ENCODE peak calls at places on chromosome 9, in five cellular contexts. L, Y, H, G and C are unnamed samples.

GRCh38 chr9:21455320-21455719 is 15.1 kb downstream of the IFNA1 start:
- DNase-seq in L (no peak), Y (no peak), H (peak), G (no peak), C (no peak)

GRCh38 chr9:112037281-112038016 is 137.6 kb downstream of the SUSD1 start:
- DNase-seq in L (no peak), Y (no peak), H (no peak), G (no peak), C (no peak)

GRCh38 chr9:16422114-16422513 is 448.4 kb downstream of the BNC2 start:
- DNase-seq in L (no peak), Y (no peak), H (no peak), G (no peak), C (no peak)

GRCh38 chr9:15268317-15268716 is 38.7 kb downstream of the TTC39B start:
- DNase-seq in L (no peak), Y (no peak), H (no peak), G (no peak), C (no peak)

GRCh38 chr9:109019420-109019819 is 6.1 kb upstream of the CTNNAL1 start:
- DNase-seq in L (no peak), Y (no peak), H (no peak), G (no peak), C (no peak)

GRCh38 chr9:109971226-109971625 is 191.2 kb downstream of the PALM2AKAP2 start:
- DNase-seq in L (no peak), Y (peak), H (no peak), G (no peak), C (no peak)

GRCh38 chr9:102087141-102087540 is 348.7 kb upstream of the GRIN3A start:
- DNase-seq in L (no peak), Y (no peak), H (no peak), G (no peak), C (no peak)

GRCh38 chr9:115211413-115212204 is 93.7 kb upstream of the TNC start:
- DNase-seq in L (no peak), Y (no peak), H (no peak), G (no peak), C (no peak)

GRCh38 chr9:36163049-36163839 is 5.9 kb upstream of the CCIN start:
- DNase-seq in L (peak), Y (peak), H (no peak), G (peak), C (peak)

GRCh38 chr9:37947431-37947830 is 43.5 kb upstream of the SLC25A51 start:
- DNase-seq in L (no peak), Y (no peak), H (no peak), G (no peak), C (no peak)

GRCh38 chr9:125699870-125700269 is 7.1 kb downstream of the MAPKAP1 start:
- DNase-seq in L (no peak), Y (no peak), H (no peak), G (no peak), C (no peak)

GRCh38 chr9:133664173-133664572 is 28.0 kb downstream of the DBH start:
- DNase-seq in L (no peak), Y (no peak), H (no peak), G (no peak), C (no peak)

GRCh38 chr9:91884746-91885687 is 65.0 kb downstream of the ROR2 start:
- DNase-seq in L (no peak), Y (peak), H (no peak), G (no peak), C (no peak)

GRCh38 chr9:133967024-133967741 is 24.9 kb downstream of the VAV2 start:
- DNase-seq in L (no peak), Y (peak), H (no peak), G (no peak), C (no peak)

GRCh38 chr9:98807811-98808195 is 333 bp downstream of the GALNT12 start:
- DNase-seq in L (no peak), Y (no peak), H (no peak), G (no peak), C (no peak)

GRCh38 chr9:124215551-124215910 is 42.2 kb upstream of the NEK6 start:
- DNase-seq in L (no peak), Y (no peak), H (no peak), G (no peak), C (no peak)

GRCh38 chr9:123361086-123361730 is 5.2 kb downstream of the CRB2 start:
- DNase-seq in L (no peak), Y (no peak), H (no peak), G (no peak), C (no peak)

GRCh38 chr9:32703635-32704034 is 68.2 kb upstream of the TAF1L start:
- DNase-seq in L (no peak), Y (no peak), H (no peak), G (no peak), C (no peak)

GRCh38 chr9:130835441-130836298 is 616 bp downstream of the ABL1 start:
- DNase-seq in L (no peak), Y (peak), H (peak), G (peak), C (no peak)

GRCh38 chr9:78196258-78196657 is 39.6 kb upstream of the CEP78 start:
- DNase-seq in L (no peak), Y (no peak), H (no peak), G (no peak), C (no peak)

GRCh38 chr9:124125590-124126047 is 114.1 kb downstream of the LHX2 start:
- DNase-seq in L (no peak), Y (no peak), H (no peak), G (no peak), C (no peak)

GRCh38 chr9:130868230-130868629 is 28.4 kb downstream of the QRFP start:
- DNase-seq in L (no peak), Y (no peak), H (no peak), G (no peak), C (no peak)

GRCh38 chr9:70789086-70789485 is 332.3 kb downstream of the TRPM3 start:
- DNase-seq in L (no peak), Y (no peak), H (no peak), G (no peak), C (no peak)

GRCh38 chr9:130155647-130156046 is 16.6 kb upstream of the NCS1 start:
- DNase-seq in L (no peak), Y (no peak), H (no peak), G (no peak), C (no peak)

GRCh38 chr9:36748322-36748899 is 175.7 kb downstream of the MELK start:
- DNase-seq in L (no peak), Y (peak), H (no peak), G (peak), C (no peak)

GRCh38 chr9:81999806-82000205 is 11.2 kb downstream of the SPATA31D1 start:
- DNase-seq in L (no peak), Y (no peak), H (no peak), G (no peak), C (no peak)

GRCh38 chr9:128637656-128638055 is 19.0 kb downstream of the DYNC2I2 start:
- DNase-seq in L (no peak), Y (no peak), H (no peak), G (no peak), C (no peak)

GRCh38 chr9:122228906-122229837 is at the start of gene LHX6:
- DNase-seq in L (no peak), Y (no peak), H (peak), G (peak), C (no peak)

GRCh38 chr9:115285806-115286205 is 167.8 kb upstream of the TNC start:
- DNase-seq in L (no peak), Y (no peak), H (no peak), G (no peak), C (no peak)

GRCh38 chr9:106420511-106420944 is 442.4 kb upstream of the ZNF462 start:
- DNase-seq in L (no peak), Y (peak), H (no peak), G (no peak), C (no peak)

GRCh38 chr9:126474786-126475485 is 138.8 kb upstream of the LMX1B start:
- DNase-seq in L (no peak), Y (no peak), H (no peak), G (no peak), C (no peak)

GRCh38 chr9:109953813-109954489 is 174.0 kb downstream of the PALM2AKAP2 start:
- DNase-seq in L (no peak), Y (no peak), H (no peak), G (no peak), C (no peak)

GRCh38 chr9:116087246-116087645 is 66.3 kb upstream of the PAPPA start:
- DNase-seq in L (no peak), Y (peak), H (no peak), G (peak), C (no peak)

GRCh38 chr9:40907657-40908624 is 220.5 kb downstream of the FOXD4L6 start:
- DNase-seq in L (no peak), Y (no peak), H (no peak), G (no peak), C (no peak)

GRCh38 chr9:138014570-138014958 is 137.0 kb downstream of the CACNA1B start:
- DNase-seq in L (no peak), Y (no peak), H (no peak), G (no peak), C (no peak)